ENCODE peak calls at places on chromosomes 6 and 20, in nine cellular contexts. L is ascending aorta, O is Peyer's patch, C is cardiac fibroblast, G is HFFc6, P is GM12865, M is sigmoid colon, K is neural progenitor cell, B is epithelial cell of esophagus. U is an unnamed sample.

GRCh38 chr20:61435184-61435822 is 183.2 kb downstream of the CDH4 start:
- DNase-seq in L (no peak), P (no peak), K (peak), C (no peak), M (no peak), G (no peak), B (no peak), O (no peak), U (no peak)

GRCh38 chr6:9064156-9064555 is 628.8 kb upstream of the SLC35B3 start:
- DNase-seq in K (no peak), P (no peak), B (peak), O (no peak), G (no peak), M (no peak), C (no peak), L (no peak), U (no peak)

GRCh38 chr20:346640-347316 is at the start of gene NRSN2:
- DNase-seq in K (peak), M (peak), B (no peak), C (peak), P (peak), O (peak), L (no peak), G (peak), U (no peak)

GRCh38 chr6:16644540-16645250 is 116.6 kb downstream of the ATXN1 start:
- DNase-seq in G (no peak), M (no peak), B (no peak), C (no peak), P (no peak), K (no peak), O (no peak), L (no peak), U (no peak)

GRCh38 chr6:46491789-46492547 is 719 bp upstream of the RCAN2 start:
- DNase-seq in P (no peak), B (peak), M (no peak), K (peak), O (peak), G (no peak), C (no peak), L (no peak), U (no peak)

GRCh38 chr6:161446296-161446925 is 172.6 kb upstream of the AGPAT4 start:
- DNase-seq in B (no peak), L (no peak), K (no peak), C (no peak), P (no peak), O (no peak), M (no peak), G (no peak), U (no peak)

GRCh38 chr6:137717074-137718073 is 149.7 kb upstream of the TNFAIP3 start:
- DNase-seq in P (peak), G (no peak), L (no peak), M (no peak), K (no peak), C (no peak), B (peak), O (peak), U (no peak)

GRCh38 chr20:4111440-4112411 is 96.4 kb upstream of the RNF24 start:
- DNase-seq in G (no peak), P (no peak), M (no peak), B (no peak), K (no peak), O (no peak), L (no peak), C (no peak), U (no peak)

GRCh38 chr6:153090241-153090930 is 40.7 kb downstream of the RGS17 start:
- DNase-seq in P (no peak), G (peak), L (no peak), C (peak), K (no peak), O (no peak), M (no peak), B (peak), U (no peak)

GRCh38 chr20:23245553-23246128 is 105.0 kb upstream of the NXT1 start:
- DNase-seq in G (no peak), L (no peak), O (peak), P (peak), M (no peak), C (peak), K (peak), B (peak), U (no peak)

GRCh38 chr6:169843991-169844390 is 92.6 kb downstream of the ERMARD start:
- DNase-seq in O (no peak), P (no peak), B (no peak), C (no peak), G (no peak), L (no peak), K (no peak), M (no peak), U (no peak)

GRCh38 chr6:80094017-80094416 is 12.5 kb upstream of the BCKDHB start:
- DNase-seq in O (no peak), M (no peak), C (peak), B (peak), G (peak), L (no peak), K (peak), P (peak), U (no peak)

GRCh38 chr20:43387737-43388136 is 70.0 kb upstream of the SRSF6 start:
- DNase-seq in K (no peak), M (no peak), B (no peak), O (no peak), P (no peak), L (no peak), G (no peak), C (no peak), U (no peak)

DNA sequence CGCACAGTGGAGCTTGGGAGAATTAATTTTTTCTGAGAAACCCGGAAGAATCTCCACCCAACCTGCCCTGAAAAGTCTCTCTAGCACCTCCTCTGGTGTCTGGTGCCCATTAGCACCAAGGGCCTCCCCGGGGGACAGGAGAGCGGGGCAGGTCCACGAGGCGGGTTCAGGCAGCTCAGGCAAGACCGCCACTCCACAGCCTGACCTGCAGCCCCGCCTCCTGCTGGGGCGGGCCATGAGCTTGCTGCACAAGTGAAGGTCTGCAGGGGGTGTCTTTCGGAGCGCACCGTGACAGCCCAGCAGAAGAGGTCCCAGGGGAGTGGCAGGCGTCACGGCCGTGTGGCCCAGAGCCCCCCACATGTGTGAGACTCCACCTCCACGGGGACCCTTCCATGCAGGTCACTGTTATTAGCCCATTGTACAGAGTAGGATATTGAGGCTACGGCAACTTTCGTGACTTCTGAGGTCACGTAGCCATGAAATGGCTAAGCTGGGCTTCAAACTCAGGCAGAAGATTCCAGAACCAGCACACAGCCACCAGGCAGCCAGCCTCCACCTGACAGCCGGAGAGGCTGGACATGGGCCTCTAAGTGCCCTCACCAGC is 63.9 kb upstream of the SLCO4A1 start:
- DNase-seq in O (no peak), M (no peak), P (peak), C (no peak), L (no peak), G (no peak), B (no peak), K (no peak), U (no peak)
- TF ChIP-seq CTCF in O (no peak), M (no peak), P (no peak), C (no peak), L (no peak), G (peak), B (no peak), K (no peak), U (no peak)

GRCh38 chr20:46666306-46666705 is 15.0 kb upstream of the SLC13A3 start:
- DNase-seq in G (no peak), P (no peak), M (no peak), L (no peak), B (no peak), C (no peak), K (no peak), O (no peak), U (no peak)

GRCh38 chr20:46670228-46670584 is 18.9 kb upstream of the SLC13A3 start:
- DNase-seq in L (no peak), P (no peak), C (no peak), M (no peak), G (no peak), B (no peak), K (no peak), O (no peak), U (no peak)

GRCh38 chr20:46665602-46666001 is 14.3 kb upstream of the SLC13A3 start:
- DNase-seq in K (no peak), L (no peak), C (no peak), P (no peak), G (no peak), M (no peak), O (no peak), B (no peak), U (no peak)

GRCh38 chr20:46663531-46663930 is 12.3 kb upstream of the SLC13A3 start:
- DNase-seq in C (no peak), B (no peak), P (no peak), M (no peak), O (no peak), L (no peak), G (no peak), K (no peak), U (no peak)

DNA sequence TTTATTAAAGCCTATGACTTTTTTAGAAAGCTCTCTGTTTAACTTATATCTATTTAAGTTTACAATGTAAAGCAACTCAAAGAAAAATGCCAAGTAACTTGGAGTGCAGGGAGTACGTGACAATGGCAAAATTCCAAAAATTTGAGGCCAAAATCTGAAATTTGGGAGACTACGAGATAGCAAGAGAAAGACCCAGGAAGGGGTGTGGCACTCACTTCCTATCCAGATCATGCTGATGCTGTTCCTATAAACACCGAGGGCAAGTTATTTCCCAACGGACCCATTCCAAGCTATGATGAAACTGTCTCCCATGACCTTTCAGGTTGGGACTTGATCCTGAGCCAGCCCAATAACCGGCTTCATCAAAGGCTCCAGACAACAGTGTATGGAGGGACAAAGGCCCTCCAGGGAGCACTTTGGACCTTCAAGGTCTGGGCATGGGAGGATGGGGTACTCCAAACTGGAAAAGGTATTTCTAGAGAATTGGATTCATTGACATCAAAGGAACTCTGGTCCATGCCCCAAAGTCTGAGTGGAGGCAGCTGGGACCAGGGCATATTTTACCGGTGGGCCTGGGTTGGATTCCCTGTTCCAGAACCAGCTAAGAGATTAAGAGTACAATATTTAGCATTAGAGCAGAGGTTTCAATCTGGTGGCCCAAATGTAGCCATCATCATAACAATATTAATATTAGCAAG is 15.7 kb upstream of the SLC13A3 start:
- DNase-seq in P (no peak), G (no peak), M (no peak), B (peak), C (no peak), O (no peak), L (no peak), K (no peak), U (no peak)
- TF ChIP-seq CTCF in P (no peak), G (no peak), M (no peak), B (no peak), C (no peak), O (no peak), L (no peak), K (no peak), U (no peak)

GRCh38 chr6:10404107-10404798 is 10.6 kb downstream of the TFAP2A start:
- DNase-seq in O (peak), M (peak), C (peak), L (no peak), G (peak), B (peak), K (peak), P (peak), U (peak)
- TF ChIP-seq CTCF in O (no peak), M (peak), C (no peak), L (no peak), G (peak), B (peak), K (peak), P (peak), U (peak)

DNA sequence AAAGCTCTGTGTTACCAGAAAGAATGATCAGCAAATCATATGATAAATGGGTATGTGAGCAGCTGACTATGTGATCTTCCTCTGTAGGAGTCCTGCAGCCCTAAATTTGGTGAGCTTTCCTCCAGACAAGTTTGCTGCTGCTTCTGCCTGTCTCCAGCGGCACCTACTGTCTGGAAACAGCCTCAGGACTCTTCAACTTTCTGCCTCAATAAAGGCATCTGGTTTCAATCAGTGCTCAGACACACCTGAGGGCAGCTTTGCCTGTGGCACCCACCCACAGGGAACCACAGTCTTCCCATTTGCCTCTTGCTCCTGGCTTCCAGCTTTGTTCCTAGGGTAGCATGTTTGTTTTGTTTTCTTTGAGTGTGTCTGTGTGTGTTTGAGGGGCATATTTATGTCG is 727.9 kb upstream of the MAN1A1 start:
- DNase-seq in P (peak), L (no peak), K (peak), G (no peak), C (peak), M (no peak), O (no peak), B (peak), U (no peak)
- TF ChIP-seq CTCF in P (no peak), L (no peak), K (peak), G (no peak), C (peak), M (peak), O (no peak), B (peak), U (no peak)

DNA sequence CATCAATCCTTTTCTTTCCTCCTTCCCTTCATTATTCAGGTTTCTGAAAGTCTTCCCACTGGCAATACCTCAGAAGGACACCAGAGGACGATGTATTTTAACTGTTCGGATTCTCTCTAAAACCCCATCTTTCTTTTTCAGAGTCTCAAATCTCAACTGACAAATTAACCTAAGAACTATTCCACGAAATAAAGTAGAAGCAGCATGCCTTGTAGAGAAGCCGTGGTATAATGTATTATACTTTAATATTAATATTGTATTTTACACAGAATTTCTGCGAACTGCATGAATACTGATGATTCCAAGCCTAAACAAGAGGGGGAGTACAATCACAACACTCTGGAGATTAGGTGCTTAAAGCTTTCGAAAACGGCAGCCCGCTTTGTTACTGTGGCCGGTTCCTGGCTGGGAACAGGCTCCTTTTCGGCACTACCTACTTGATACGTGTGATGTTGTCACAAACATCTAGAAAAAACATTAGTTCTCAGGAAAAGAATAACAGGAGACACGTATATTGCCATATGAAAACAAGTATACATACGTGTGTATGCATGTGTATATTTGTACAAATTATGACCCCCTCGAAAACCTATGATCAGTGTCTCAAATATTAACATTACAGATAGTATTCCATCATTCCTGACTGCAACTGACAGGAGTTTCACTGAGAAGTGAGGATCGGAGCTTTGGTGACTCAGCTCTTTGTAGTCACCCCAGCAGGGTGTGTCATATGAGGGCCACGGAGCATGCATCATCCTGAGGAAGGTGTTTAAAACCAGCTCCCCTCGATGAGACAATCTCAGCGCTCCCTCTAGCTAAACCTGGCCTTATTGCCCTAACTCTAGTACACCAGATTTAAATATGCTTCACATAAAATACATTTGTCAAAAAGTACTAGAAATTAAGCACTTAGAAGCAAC is 319.7 kb upstream of the TCF21 start:
- DNase-seq in B (peak), K (peak), P (no peak), G (peak), L (no peak), M (peak), C (peak), O (peak), U (no peak)
- TF ChIP-seq CTCF in B (peak), K (peak), P (peak), G (peak), L (peak), M (peak), C (peak), O (peak), U (peak)

GRCh38 chr6:135411339-135411738 is 86.2 kb downstream of the AHI1 start:
- DNase-seq in C (peak), L (no peak), G (peak), M (no peak), K (no peak), P (no peak), O (no peak), B (peak), U (no peak)
- TF ChIP-seq CTCF in C (peak), L (no peak), G (peak), M (no peak), K (peak), P (peak), O (no peak), B (peak), U (no peak)

DNA sequence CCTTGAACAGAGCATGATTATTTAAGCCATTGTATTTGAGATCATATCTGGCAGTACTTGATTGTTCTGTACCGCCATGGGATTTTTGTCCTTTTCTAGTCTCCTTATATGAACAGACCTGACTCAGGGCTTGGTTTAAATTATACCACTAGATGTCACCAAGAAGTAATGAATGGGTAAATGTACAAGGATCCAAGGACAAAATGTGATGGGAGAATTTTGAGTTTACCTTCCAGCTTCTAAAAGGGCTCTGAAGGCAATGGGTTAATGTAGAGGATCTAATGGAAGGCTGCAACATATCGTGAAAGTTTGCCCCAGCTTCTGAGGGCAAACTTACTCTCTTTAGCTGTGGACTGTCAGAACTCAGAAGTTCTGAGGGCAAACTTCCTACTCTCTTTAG is 12.0 kb downstream of the RNF8 start:
- DNase-seq in M (no peak), L (no peak), G (peak), C (peak), O (no peak), P (no peak), K (no peak), B (peak), U (no peak)
- TF ChIP-seq CTCF in M (no peak), L (no peak), G (peak), C (peak), O (no peak), P (no peak), K (peak), B (peak), U (peak)

GRCh38 chr6:114157848-114158247 is 185.0 kb downstream of the HS3ST5 start:
- DNase-seq in B (no peak), K (peak), C (no peak), P (no peak), M (no peak), G (no peak), L (no peak), O (no peak), U (no peak)
- TF ChIP-seq CTCF in B (no peak), K (no peak), C (no peak), P (no peak), M (no peak), G (no peak), L (no peak), O (no peak), U (no peak)

DNA sequence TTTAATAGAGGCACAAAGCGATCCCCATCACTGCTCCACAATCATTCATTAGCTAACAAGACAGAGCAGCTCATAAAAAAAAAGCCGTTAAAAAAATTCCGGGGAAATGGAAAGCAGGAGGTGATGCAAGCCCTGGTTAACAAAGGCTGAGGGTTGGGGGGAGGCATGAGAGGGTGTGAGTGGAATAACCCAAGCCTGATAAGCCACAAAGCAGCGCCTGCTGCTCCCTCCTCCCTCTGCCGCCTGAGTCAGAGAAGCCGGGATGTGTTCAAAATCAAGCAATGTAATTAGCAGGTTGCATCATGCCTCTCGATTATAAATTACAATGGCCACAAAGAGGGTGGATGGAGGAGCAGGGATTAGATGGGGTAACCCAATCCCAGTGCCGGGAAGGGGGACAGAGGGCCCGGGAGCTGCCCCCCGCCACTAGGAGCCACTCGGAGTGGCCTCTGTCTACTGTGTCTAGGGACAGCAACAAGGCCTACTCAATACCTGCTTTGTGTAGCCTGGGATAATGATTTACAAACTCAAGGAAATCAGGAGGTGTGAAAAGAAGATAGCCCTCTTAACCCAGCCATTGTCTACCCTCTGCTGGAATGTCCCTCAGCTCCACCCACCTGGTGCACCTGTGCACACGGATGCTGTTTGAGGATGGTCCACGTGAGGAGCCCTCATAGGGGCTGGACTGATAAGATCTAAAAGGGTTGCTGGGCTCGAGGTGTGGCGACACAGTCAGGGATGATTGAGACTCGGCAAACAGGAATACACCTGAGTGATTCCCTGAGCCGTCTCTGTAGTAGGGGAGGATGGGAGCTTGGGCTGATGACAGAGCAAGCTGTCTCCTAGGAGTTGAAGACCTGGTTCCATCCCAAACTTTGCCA is 156.9 kb downstream of the VEGFA start:
- DNase-seq in L (no peak), M (peak), O (peak), B (peak), C (peak), K (peak), P (no peak), G (peak), U (no peak)
- TF ChIP-seq CTCF in L (no peak), M (no peak), O (no peak), B (no peak), C (no peak), K (no peak), P (no peak), G (no peak), U (no peak)